ENCODE peak calls at places on chromosomes 13 and 19, in five cellular contexts. Z is mesendoderm, S is body of pancreas, K is cardiac muscle cell, G is transverse colon. E is an unnamed sample. For H3K27me3 and H3K4me1, the result is how much of the 10 kb centered on the place peaks cover.

GRCh38 chr13:111854403-111854802 is 212.5 kb upstream of the SOX1 start:
- DNase-seq in K (no peak), Z (no peak), S (no peak), G (no peak), E (no peak)

GRCh38 chr19:35902870-35903475 is 644 bp downstream of the HCST start:
- DNase-seq in S (no peak), Z (no peak), G (no peak), K (no peak), E (no peak)

GRCh38 chr13:112733661-112734379 is 44.0 kb downstream of the ATP11A start:
- DNase-seq in K (peak), G (no peak), S (no peak), Z (peak), E (no peak)

GRCh38 chr19:2199215-2199614 is 35.5 kb downstream of the DOT1L start:
- DNase-seq in S (no peak), K (peak), G (no peak), Z (peak), E (no peak)

GRCh38 chr19:53992211-53992610 is 774 bp downstream of the CACNG6 start:
- DNase-seq in K (no peak), S (no peak), Z (no peak), G (no peak), E (no peak)

GRCh38 chr19:18063463-18063862 is 23.3 kb downstream of the IL12RB1 start:
- DNase-seq in Z (peak), G (no peak), K (peak), S (no peak), E (peak)

GRCh38 chr13:44576396-44577235 is 486 bp upstream of the TSC22D1 start:
- DNase-seq in G (peak), K (peak), Z (no peak), S (peak), E (peak)

GRCh38 chr19:6736917-6737283 is 480 bp downstream of the GPR108 start:
- DNase-seq in S (peak), K (no peak), G (no peak), Z (no peak), E (no peak)

GRCh38 chr19:11421607-11422098 is 2.5 kb upstream of the RGL3 start:
- DNase-seq in S (peak), G (peak), Z (peak), K (peak), E (peak)

GRCh38 chr13:100436099-100436498 is 152.5 kb downstream of the GGACT start:
- DNase-seq in G (peak), Z (no peak), K (no peak), S (no peak), E (no peak)

GRCh38 chr13:32022292-32022691 is 9.3 kb upstream of the FRY start:
- DNase-seq in S (no peak), Z (no peak), G (no peak), K (peak), E (no peak)

GRCh38 chr13:111210488-111210887 is 95.4 kb downstream of the ARHGEF7 start:
- DNase-seq in G (no peak), Z (peak), K (no peak), S (peak), E (peak)

GRCh38 chr19:51565583-51565982 is 5.5 kb upstream of the ZNF175 start:
- DNase-seq in G (no peak), K (no peak), S (no peak), Z (no peak), E (no peak)

GRCh38 chr19:51568456-51568855 is 2.6 kb upstream of the ZNF175 start:
- DNase-seq in K (no peak), S (no peak), G (no peak), Z (no peak), E (no peak)

GRCh38 chr19:51566489-51567100 is 4.5 kb upstream of the ZNF175 start:
- DNase-seq in Z (no peak), S (no peak), K (no peak), G (no peak), E (no peak)

GRCh38 chr19:51564791-51565190 is 6.3 kb upstream of the ZNF175 start:
- DNase-seq in S (no peak), Z (peak), K (no peak), G (no peak), E (no peak)

DNA sequence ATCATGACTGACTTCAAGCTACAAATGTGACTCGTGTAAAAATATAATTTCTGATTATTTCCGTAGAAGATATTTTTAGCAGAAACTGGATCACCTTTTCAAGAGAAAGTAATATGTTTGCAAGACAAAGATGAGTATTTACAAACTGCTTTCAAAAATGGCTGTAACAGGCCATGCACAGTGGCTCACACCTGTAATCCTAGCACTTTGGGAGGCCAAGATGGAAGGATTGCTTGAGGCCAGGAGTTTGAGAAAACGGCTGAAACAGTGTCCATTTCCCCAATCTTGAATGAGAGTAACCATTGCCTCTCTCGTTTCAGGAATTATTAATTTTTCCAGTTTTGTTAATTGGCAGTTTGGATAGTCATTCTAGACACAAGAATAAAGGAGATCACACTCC is 3.5 kb upstream of the ZNF175 start:
- DNase-seq in K (no peak), S (no peak), G (no peak), Z (no peak), E (no peak)
- H3K27me3 ChIP-seq in K (under half), S (under half), G (under half), Z (under half), E (under half)

DNA sequence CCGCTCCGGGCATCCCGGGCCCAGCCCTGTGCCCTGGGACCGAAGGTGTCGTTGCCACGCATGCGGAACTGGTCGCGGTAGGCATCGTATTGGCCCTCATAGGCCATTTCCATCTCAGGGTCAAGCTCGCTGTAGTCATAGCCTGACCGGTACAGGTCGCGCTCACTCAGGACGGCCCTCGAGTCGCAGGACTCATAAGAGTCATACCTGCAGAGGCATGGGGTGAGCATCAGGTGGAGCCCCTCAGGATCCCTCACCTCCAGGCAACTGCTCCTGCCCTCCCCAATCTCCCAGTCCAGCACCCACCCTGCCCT is 17.4 kb downstream of the AKAP8L start:
- DNase-seq in K (no peak), Z (no peak), S (no peak), G (no peak), E (no peak)
- H3K4me1 ChIP-seq in K (under half), Z (under half), S (under half), G (under half), E (under half)

DNA sequence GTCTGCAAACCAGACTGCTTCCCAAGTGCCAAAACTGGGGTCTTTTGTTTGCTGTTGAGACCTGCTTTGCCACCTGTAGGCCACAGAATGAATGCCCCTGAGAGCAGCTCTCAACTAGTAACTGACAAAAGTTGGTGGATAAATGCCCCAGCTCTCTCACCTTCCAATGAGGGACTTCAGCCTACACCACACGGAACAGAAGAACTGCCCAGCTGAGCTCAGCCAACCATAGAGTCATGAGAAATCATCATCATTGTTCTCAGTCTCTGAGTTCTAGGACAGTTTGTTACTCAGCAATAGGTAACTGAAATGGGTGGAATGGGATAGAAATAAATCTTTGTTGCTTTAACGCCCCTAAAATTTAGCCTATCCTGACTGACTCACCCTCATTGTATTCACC is 59.1 kb upstream of the MRI1 start:
- DNase-seq in Z (no peak), G (no peak), S (no peak), K (no peak), E (no peak)
- H3K27me3 ChIP-seq in Z (under half), G (under half), S (under half), K (under half), E (under half)

GRCh38 chr19:16454519-16454918 is 17.3 kb downstream of the EPS15L1 start:
- DNase-seq in K (no peak), Z (no peak), G (no peak), S (no peak), E (no peak)
- H3K4me1 ChIP-seq in K (under half), Z (under half), G (under half), S (under half), E (under half)

DNA sequence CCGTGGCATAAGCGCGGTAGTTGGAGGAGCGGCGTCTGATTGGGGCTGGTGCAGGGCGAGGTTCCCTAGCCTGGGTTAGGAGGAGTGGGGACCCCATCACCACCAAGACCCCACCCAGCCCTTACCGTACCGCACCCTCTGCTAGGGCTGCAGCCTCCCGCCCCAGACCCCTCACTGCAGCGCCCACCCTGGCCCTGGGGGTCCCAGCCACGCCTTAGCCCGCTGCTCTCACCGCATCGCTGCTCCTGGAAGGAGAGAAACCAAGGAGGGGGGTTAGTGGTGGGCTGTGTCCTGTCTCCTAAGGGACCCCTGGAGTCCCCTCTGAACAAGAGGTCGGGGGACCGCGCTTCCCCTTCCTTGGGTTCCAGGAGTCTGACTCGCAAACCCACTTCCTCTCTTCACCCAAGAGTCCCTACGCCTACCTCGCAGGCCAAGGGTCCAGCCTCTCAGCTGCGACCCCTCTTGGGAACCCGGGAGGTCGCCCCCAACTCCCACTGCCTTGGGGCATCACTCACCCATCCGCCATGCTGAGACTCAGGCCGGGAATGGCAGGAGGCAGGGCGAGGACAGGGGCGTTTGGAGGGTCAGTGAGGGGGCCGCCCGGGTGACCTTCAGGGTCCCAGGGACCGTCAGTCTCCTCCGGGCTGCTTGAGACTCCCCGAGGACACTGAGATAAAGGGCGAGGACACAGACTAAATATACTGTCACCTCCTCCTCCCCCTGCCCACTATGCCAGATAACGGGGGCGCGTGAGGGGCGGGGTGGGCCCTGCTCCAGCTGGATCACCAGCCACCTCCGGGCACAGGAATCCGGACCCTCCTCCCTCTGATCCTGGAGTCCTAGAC is at the start of gene TNNI3:
- DNase-seq in S (no peak), K (no peak), Z (no peak), G (no peak), E (peak)
- H3K27me3 ChIP-seq in S (under half), K (under half), Z (under half), G (half or more), E (under half)

DNA sequence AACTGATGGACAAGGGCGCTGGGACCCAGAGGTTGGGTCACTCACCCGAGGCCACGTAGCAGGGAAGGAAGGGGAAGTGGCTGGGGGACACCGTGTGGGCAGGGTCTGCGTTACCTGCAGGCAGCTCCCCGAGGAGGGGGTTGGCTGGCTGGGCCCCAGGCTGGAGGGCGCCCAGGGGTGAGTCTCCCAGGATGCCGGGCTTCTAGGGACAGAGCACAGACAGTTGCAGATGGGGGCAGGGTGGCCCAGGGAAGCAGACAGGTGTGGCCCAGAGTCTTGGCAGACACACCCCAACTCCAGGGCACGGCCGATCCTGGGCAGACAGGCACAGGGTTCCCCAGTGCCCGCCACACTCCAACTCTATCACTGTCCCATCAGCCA is 5.6 kb upstream of the FDX2 start:
- DNase-seq in G (peak), S (no peak), K (no peak), Z (no peak), E (no peak)
- H3K4me1 ChIP-seq in G (under half), S (under half), K (under half), Z (under half), E (under half)

E was measured in right cardiac atrium.